ENCODE peak calls at places on chromosomes 5 and 9, in five cellular contexts. X is cardiac muscle cell, S is mesendoderm, O is keratinocyte, F is MM.1S. E is an unnamed sample.

GRCh38 chr9:107737987-107738743 is 248.6 kb upstream of the KLF4 start:
- DNase-seq in X (no peak), S (no peak), O (peak; percentile 38), F (no peak), E (peak; percentile 88)

GRCh38 chr5:154179846-154180710 is 10.5 kb upstream of the GALNT10 start:
- DNase-seq in X (peak; percentile 70), S (peak; percentile 80), O (no peak), F (peak; percentile 75), E (peak; percentile 14)

GRCh38 chr9:137515338-137515724 is 34.9 kb downstream of the PNPLA7 start:
- DNase-seq in X (no peak), S (no peak), O (no peak), F (no peak), E (no peak)

GRCh38 chr9:126754436-126755324 is 50.2 kb upstream of the ZBTB43 start:
- DNase-seq in X (no peak), S (no peak), O (no peak), F (no peak), E (no peak)

GRCh38 chr5:14298126-14298847 is 155.1 kb downstream of the TRIO start:
- DNase-seq in X (no peak), S (no peak), O (no peak), F (no peak), E (no peak)

GRCh38 chr5:149904293-149904886 is 40.2 kb downstream of the PDE6A start:
- DNase-seq in X (no peak), S (no peak), O (no peak), F (no peak), E (no peak)

GRCh38 chr5:71706906-71707305 is 12.2 kb upstream of the CARTPT start:
- DNase-seq in X (no peak), S (no peak), O (no peak), F (no peak), E (no peak)

GRCh38 chr5:14818931-14819790 is 52.4 kb downstream of the ANKH start:
- DNase-seq in X (no peak), S (no peak), O (no peak), F (no peak), E (no peak)

GRCh38 chr5:1394881-1395860 is 50.1 kb downstream of the SLC6A3 start:
- DNase-seq in X (no peak), S (no peak), O (no peak), F (no peak), E (no peak)

GRCh38 chr9:26863074-26863473 is 29.5 kb downstream of the CAAP1 start:
- DNase-seq in X (no peak), S (peak; percentile 21), O (no peak), F (no peak), E (no peak)

GRCh38 chr9:630817-631216 is 210.7 kb upstream of the DMRT1 start:
- DNase-seq in X (no peak), S (no peak), O (no peak), F (no peak), E (no peak)

GRCh38 chr9:116442528-116442927 is 244.6 kb upstream of the TRIM32 start:
- DNase-seq in X (no peak), S (no peak), O (no peak), F (no peak), E (no peak)

GRCh38 chr5:41821051-41821450 is 49.2 kb downstream of the OXCT1 start:
- DNase-seq in X (no peak), S (no peak), O (no peak), F (no peak), E (no peak)

GRCh38 chr5:128252794-128253193 is 169.2 kb downstream of the SLC12A2 start:
- DNase-seq in X (no peak), S (no peak), O (no peak), F (no peak), E (no peak)

GRCh38 chr5:165209101-165209727 is 1703.8 kb downstream of the MAT2B start:
- DNase-seq in X (peak; percentile 50), S (peak; percentile 46), O (no peak), F (peak; percentile 30), E (no peak)

GRCh38 chr5:172909931-172910502 is 49.2 kb upstream of the RPL26L1 start:
- DNase-seq in X (peak; percentile 73), S (peak; percentile 41), O (no peak), F (no peak), E (no peak)

GRCh38 chr5:114210662-114211061 is 151.2 kb upstream of the KCNN2 start:
- DNase-seq in X (peak; percentile 51), S (no peak), O (no peak), F (no peak), E (no peak)

GRCh38 chr9:12133416-12133815 is 559.8 kb upstream of the TYRP1 start:
- DNase-seq in X (no peak), S (no peak), O (no peak), F (no peak), E (no peak)

GRCh38 chr5:13566903-13567339 is 377.6 kb downstream of the DNAH5 start:
- DNase-seq in X (no peak), S (peak; percentile 13), O (peak; percentile 86), F (no peak), E (peak; percentile 92)

GRCh38 chr9:98989036-98990000 is 45.6 kb downstream of the COL15A1 start:
- DNase-seq in X (no peak), S (peak; percentile 57), O (peak; percentile 26), F (no peak), E (no peak)

GRCh38 chr5:142896325-142897007 is 126.3 kb downstream of the ARHGAP26 start:
- DNase-seq in X (no peak), S (peak; percentile 94), O (no peak), F (no peak), E (peak; percentile 49)

GRCh38 chr5:80752427-80752826 is 97.6 kb upstream of the DHFR start:
- DNase-seq in X (no peak), S (no peak), O (no peak), F (no peak), E (no peak)

GRCh38 chr5:146238973-146239372 is 35.6 kb downstream of the RBM27 start:
- DNase-seq in X (no peak), S (no peak), O (no peak), F (no peak), E (no peak)

GRCh38 chr5:178651046-178651810 is 24.4 kb upstream of the CLK4 start:
- DNase-seq in X (no peak), S (no peak), O (no peak), F (no peak), E (no peak)

GRCh38 chr9:91586282-91586681 is 162.7 kb upstream of the NFIL3 start:
- DNase-seq in X (no peak), S (no peak), O (no peak), F (no peak), E (no peak)

GRCh38 chr9:74742792-74743389 is 144.8 kb downstream of the TRPM6 start:
- DNase-seq in X (peak; percentile 54), S (peak; percentile 36), O (no peak), F (peak; percentile 21), E (no peak)

GRCh38 chr5:127320032-127320945 is 29.7 kb downstream of the MEGF10 start:
- DNase-seq in X (no peak), S (peak; percentile 57), O (no peak), F (peak; percentile 94), E (no peak)

DNA sequence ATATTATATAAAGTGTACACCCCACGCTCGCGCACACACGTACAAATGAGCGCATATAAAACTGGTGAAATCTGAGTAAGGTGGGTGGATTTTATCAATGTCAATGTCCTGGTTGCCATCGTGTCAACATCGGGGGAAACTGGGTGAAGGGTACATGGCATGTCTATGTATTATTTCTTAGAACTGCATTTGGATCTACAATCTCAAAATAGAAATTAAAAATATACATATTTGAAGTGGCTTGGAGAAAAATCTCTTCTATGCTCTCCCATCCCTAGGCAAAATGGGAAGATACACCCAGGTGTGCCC is 763 bp upstream of the WHRN start:
- DNase-seq in X (no peak), S (no peak), O (no peak), F (no peak), E (no peak)
- H3K27ac ChIP-seq in X (no peak overlapping the region), S (no peak overlapping the region), O (peak overlapping the region; percentile 60), F (peak overlapping the region; percentile 81), E (no peak overlapping the region)

DNA sequence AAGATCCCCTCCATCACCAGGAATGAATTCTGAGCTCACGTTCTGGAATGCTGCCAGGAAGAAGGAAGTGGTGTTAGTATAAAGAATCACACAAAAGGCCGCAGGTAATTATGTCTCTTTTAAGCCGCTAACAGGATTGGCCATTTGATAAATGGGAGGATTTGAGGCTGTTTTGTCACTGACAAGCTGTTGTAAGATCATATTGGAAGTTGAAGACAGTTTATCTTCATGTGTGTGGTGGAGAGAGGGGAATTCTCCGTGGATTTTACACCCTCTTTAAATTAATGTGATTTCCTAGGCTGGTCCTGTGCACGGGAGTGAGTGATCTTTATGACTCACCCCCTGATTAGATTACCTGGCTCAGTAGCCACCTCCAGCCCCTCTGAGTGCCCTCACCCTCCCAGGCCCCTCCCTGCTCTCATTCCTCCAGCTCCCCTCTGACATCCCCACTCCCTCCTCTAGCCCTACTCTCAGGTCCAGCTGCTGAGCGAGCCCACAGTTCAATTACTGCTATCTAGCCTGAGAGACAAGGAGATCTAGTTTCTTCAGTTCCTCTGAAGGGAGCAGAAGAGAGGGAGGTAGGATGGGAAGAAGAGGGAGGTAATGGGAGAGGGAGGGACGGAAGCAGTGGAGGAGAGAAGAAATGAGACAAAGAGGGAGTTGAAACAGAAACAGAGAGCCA is 61.8 kb upstream of the ARAP3 start:
- DNase-seq in X (no peak), S (peak; percentile 24), O (no peak), F (no peak), E (no peak)
- H3K27ac ChIP-seq in X (no peak overlapping the region), S (no peak overlapping the region), O (no peak overlapping the region), F (no peak overlapping the region), E (no peak overlapping the region)

DNA sequence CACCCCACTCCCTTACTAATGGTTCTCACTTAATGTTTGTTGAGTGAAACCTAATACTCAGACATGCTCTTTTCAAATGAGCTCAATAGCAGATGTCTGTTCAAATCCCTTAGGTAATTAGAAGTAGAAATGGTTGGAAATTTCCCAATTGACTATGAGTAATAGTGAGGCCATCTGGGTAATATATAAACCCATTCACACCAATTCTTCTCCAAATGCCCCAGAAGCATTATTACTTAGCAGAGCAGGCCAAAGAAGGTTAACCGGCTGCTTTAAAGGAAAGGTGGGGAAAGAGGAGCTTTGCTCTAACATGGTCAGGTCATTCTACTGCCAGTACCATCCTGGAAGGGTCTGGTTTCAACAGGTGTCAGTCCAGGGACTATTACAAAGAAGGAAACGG is 119.5 kb upstream of the MTAP start:
- DNase-seq in X (no peak), S (no peak), O (no peak), F (no peak), E (peak; percentile 50)
- H3K27ac ChIP-seq in X (no peak overlapping the region), S (no peak overlapping the region), O (peak overlapping the region; percentile 95), F (no peak overlapping the region), E (peak overlapping the region; percentile 98)

GRCh38 chr5:58264276-58264675 is 195.6 kb downstream of the PLK2 start:
- DNase-seq in X (no peak), S (no peak), O (no peak), F (no peak), E (no peak)

GRCh38 chr5:58263291-58263690 is 196.6 kb downstream of the PLK2 start:
- DNase-seq in X (no peak), S (no peak), O (no peak), F (peak; percentile 45), E (no peak)

GRCh38 chr5:58260243-58260642 is 199.6 kb downstream of the PLK2 start:
- DNase-seq in X (no peak), S (no peak), O (no peak), F (no peak), E (no peak)

GRCh38 chr5:58261605-58262004 is 198.3 kb downstream of the PLK2 start:
- DNase-seq in X (no peak), S (no peak), O (no peak), F (no peak), E (no peak)

DNA sequence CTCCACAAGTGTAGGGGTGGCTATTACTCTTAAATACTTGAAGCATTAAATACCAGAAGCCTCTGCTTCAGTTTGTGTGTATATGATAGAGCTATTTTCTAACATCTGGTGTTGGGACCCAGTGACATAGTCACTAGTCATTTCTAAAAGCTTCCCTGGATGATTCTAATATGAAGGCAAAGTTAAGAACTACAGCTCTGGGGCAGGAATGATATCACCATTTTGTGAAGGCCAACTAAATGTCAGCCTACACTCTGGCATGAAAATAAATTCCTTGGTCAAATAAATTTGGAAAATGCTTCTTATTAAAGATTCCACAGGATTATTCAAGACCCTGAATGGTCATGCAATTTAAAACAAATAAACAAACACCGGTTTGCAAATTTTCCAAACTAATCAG is 197.7 kb downstream of the PLK2 start:
- DNase-seq in X (no peak), S (no peak), O (no peak), F (no peak), E (no peak)
- H3K27ac ChIP-seq in X (no peak overlapping the region), S (no peak overlapping the region), O (no peak overlapping the region), F (no peak overlapping the region), E (peak overlapping the region; percentile 13)

E was measured in epithelial cell of prostate.